ENCODE peak calls at places on chromosome 6, in seven cellular contexts. Z is cardiac muscle cell, I is cardiac fibroblast, O is prostate gland, U is foreskin fibroblast, N is heart right ventricle, E is AG09309. P is an unnamed sample.

GRCh38 chr6:42249279-42249678 is 31.6 kb upstream of the MRPS10 start:
- DNase-seq in Z (no peak), O (no peak), U (no peak), E (no peak), N (no peak), I (peak), P (no peak)

GRCh38 chr6:31725502-31726350 is 2.6 kb downstream of the MPIG6B start:
- DNase-seq in O (no peak), I (peak), E (no peak), N (no peak), U (no peak), Z (no peak), P (no peak)

GRCh38 chr6:24621626-24622360 is 24.2 kb downstream of the KIAA0319 start:
- DNase-seq in Z (no peak), N (no peak), O (no peak), E (no peak), U (no peak), I (no peak), P (no peak)

GRCh38 chr6:107987805-107988204 is 29.8 kb upstream of the SEC63 start:
- DNase-seq in Z (no peak), U (no peak), I (no peak), O (no peak), N (no peak), E (no peak), P (no peak)

GRCh38 chr6:3162067-3162497 is 4.7 kb upstream of the TUBB2A start:
- DNase-seq in Z (no peak), E (no peak), I (peak), N (no peak), U (peak), O (no peak), P (no peak)

GRCh38 chr6:30837870-30838269 is 46.4 kb upstream of the DDR1 start:
- DNase-seq in U (no peak), I (no peak), Z (no peak), E (no peak), N (no peak), O (no peak), P (no peak)

GRCh38 chr6:90780141-90780540 is 193.3 kb upstream of the MAP3K7 start:
- DNase-seq in E (no peak), Z (no peak), N (no peak), I (no peak), U (no peak), O (no peak), P (no peak)

GRCh38 chr6:152981989-152982767 is 663 bp downstream of the FBXO5 start:
- DNase-seq in Z (no peak), E (no peak), O (no peak), I (no peak), N (peak), U (no peak), P (no peak)

GRCh38 chr6:12359051-12359450 is 68.9 kb downstream of the EDN1 start:
- DNase-seq in I (no peak), E (no peak), O (no peak), U (no peak), N (no peak), Z (no peak), P (no peak)

GRCh38 chr6:6436946-6437345 is 116.5 kb upstream of the F13A1 start:
- DNase-seq in O (no peak), I (no peak), Z (no peak), E (no peak), U (no peak), N (no peak), P (no peak)

GRCh38 chr6:35922139-35922554 is 1.2 kb upstream of the SRPK1 start:
- DNase-seq in N (no peak), O (no peak), Z (no peak), U (no peak), E (no peak), I (no peak), P (no peak)

GRCh38 chr6:101226677-101227135 is 166.8 kb upstream of the GRIK2 start:
- DNase-seq in U (peak), N (no peak), I (peak), E (no peak), Z (peak), O (no peak), P (peak)

GRCh38 chr6:142551145-142551811 is 249.5 kb downstream of the ADGRG6 start:
- DNase-seq in O (peak), U (peak), N (no peak), I (peak), E (no peak), Z (no peak), P (no peak)

GRCh38 chr6:22146581-22147468 is 150.0 kb downstream of the PRL start:
- DNase-seq in Z (no peak), I (no peak), E (no peak), O (no peak), N (peak), U (peak), P (no peak)

GRCh38 chr6:17527076-17527475 is 73.0 kb upstream of the FAM8A1 start:
- DNase-seq in U (peak), E (no peak), I (no peak), O (no peak), Z (no peak), N (no peak), P (no peak)

GRCh38 chr6:139378882-139379341 is 4.5 kb upstream of the CITED2 start:
- DNase-seq in N (no peak), Z (no peak), I (peak), E (no peak), U (peak), O (no peak), P (no peak)

GRCh38 chr6:44247338-44248302 is 719 bp downstream of the HSP90AB1 start:
- DNase-seq in Z (peak), N (peak), E (no peak), O (peak), U (peak), I (peak), P (no peak)

GRCh38 chr6:26311012-26311384 is 54.0 kb upstream of the BTN3A2 start:
- DNase-seq in Z (no peak), N (no peak), E (no peak), U (peak), O (no peak), I (peak), P (no peak)

GRCh38 chr6:148422085-148422484 is 79.4 kb downstream of the SASH1 start:
- DNase-seq in U (no peak), E (no peak), I (no peak), O (no peak), Z (no peak), N (no peak), P (no peak)

GRCh38 chr6:21750479-21751018 is 157.0 kb downstream of the SOX4 start:
- DNase-seq in U (no peak), O (no peak), Z (no peak), I (no peak), E (no peak), N (no peak), P (no peak)

GRCh38 chr6:31834704-31835375 is 7.3 kb downstream of the HSPA1B start:
- DNase-seq in E (no peak), U (no peak), I (no peak), Z (peak), N (peak), O (peak), P (no peak)

GRCh38 chr6:159008656-159009288 is 8.8 kb upstream of the RSPH3 start:
- DNase-seq in O (no peak), Z (peak), I (peak), E (no peak), N (no peak), U (peak), P (no peak)

GRCh38 chr6:149925974-149926777 is 3.3 kb upstream of the RAET1G start:
- DNase-seq in I (peak), E (peak), N (peak), U (peak), O (peak), Z (peak), P (no peak)

GRCh38 chr6:31814677-31815024 is 432 bp downstream of the HSPA1L start:
- DNase-seq in I (peak), E (peak), O (peak), N (peak), Z (peak), U (peak), P (peak)

GRCh38 chr6:45200510-45200909 is 127.6 kb upstream of the RUNX2 start:
- DNase-seq in O (no peak), N (no peak), Z (no peak), U (no peak), I (no peak), E (no peak), P (no peak)

GRCh38 chr6:94463306-94463705 is 1043.9 kb upstream of the EPHA7 start:
- DNase-seq in I (no peak), U (no peak), Z (no peak), N (no peak), E (no peak), O (no peak), P (no peak)

GRCh38 chr6:32216292-32216691 is 7.6 kb downstream of the NOTCH4 start:
- DNase-seq in U (no peak), O (no peak), I (no peak), N (no peak), E (no peak), Z (no peak), P (no peak)

GRCh38 chr6:66662196-66662595 is 955.2 kb upstream of the EYS start:
- DNase-seq in Z (peak), I (peak), U (peak), E (no peak), O (no peak), N (no peak), P (no peak)

GRCh38 chr6:138987299-138987642 is 782 bp downstream of the REPS1 start:
- DNase-seq in U (no peak), I (no peak), E (no peak), O (peak), N (peak), Z (no peak), P (no peak)

GRCh38 chr6:139490482-139490881 is 116.0 kb upstream of the CITED2 start:
- DNase-seq in I (peak), U (peak), N (no peak), O (no peak), E (no peak), Z (no peak), P (no peak)

DNA sequence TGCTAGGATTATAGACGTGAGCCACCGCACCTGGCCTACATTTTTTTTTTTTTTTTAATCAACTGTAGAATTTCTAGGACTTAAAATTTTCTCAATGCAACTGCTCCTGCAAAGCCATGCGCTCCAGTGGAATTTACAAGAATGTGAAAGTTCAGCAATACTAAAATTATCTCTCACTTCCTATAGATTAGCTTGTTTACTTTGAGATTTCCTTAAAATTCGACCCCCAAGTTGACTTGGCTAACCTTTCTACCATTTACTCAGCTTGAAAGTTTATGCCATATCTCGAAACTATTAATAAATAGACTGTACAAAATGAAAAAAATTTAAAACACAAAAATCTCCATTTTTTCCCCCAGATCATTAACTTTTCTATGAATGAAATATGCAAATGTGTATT is 64.3 kb downstream of the ZBTB2 start:
- DNase-seq in E (no peak), Z (no peak), O (no peak), I (no peak), U (peak), N (no peak), P (no peak)
- H3K4me3 ChIP-seq in E (no peak), Z (no peak), O (no peak), I (no peak), U (peak), N (no peak), P (no peak)

GRCh38 chr6:81966968-81967367 is 214.5 kb upstream of the TENT5A start:
- DNase-seq in U (no peak), E (no peak), O (no peak), Z (no peak), I (no peak), N (no peak), P (no peak)

GRCh38 chr6:81969011-81969410 is 216.5 kb upstream of the TENT5A start:
- DNase-seq in U (no peak), E (no peak), O (no peak), I (no peak), Z (no peak), N (no peak), P (no peak)

DNA sequence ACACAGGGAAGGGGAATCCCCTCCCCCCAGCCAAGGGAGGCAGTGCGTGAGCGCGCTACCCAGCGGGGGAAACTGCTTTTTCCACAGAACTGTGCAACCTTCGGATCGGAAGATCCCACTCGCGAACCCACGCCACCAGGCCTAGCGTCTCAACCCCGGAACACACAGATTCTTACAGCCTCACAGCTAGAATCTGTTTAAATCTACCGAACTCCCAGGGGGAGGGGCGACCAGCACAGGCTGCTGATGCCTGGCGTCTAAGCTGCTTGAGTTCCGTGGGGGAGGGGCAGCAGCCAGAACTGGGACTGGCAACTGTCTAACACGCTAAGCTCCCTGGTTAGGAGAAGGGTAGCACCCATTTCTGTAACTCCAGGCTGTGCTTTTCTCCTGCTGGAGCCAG is 217.3 kb upstream of the TENT5A start:
- DNase-seq in E (no peak), N (no peak), U (no peak), I (no peak), Z (no peak), O (no peak), P (no peak)
- H3K4me3 ChIP-seq in E (no peak), N (no peak), U (no peak), I (no peak), Z (no peak), O (no peak), P (no peak)

DNA sequence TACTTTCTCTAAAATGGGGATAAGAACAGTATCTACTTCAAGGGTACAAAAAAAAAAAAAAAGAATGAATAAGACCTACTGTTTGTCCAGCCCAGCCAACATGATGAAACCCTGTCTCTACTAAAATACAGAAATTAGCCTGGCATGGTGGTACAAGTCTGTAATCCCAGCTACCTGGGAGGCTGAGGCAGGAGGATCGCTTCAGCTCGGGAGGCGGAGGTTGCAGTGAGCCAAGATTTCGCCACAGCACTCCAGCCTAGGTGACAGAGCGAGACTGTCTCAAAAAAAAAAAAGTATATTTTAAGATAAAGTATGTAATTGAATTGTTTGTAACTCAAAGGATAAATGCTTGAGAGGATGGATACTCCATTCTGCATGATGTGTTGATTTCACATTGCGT is 2.0 kb downstream of the BLTP3A start:
- DNase-seq in U (no peak), O (no peak), N (no peak), I (no peak), E (no peak), Z (no peak), P (no peak)
- H3K4me3 ChIP-seq in U (no peak), O (no peak), N (no peak), I (no peak), E (no peak), Z (no peak), P (no peak)

GRCh38 chr6:69818223-69818930 is 21.6 kb upstream of the LMBRD1 start:
- DNase-seq in U (no peak), N (no peak), O (no peak), E (no peak), I (no peak), Z (no peak), P (no peak)

GRCh38 chr6:69816569-69816968 is 19.8 kb upstream of the LMBRD1 start:
- DNase-seq in I (no peak), U (no peak), Z (peak), N (no peak), E (no peak), O (no peak), P (no peak)

GRCh38 chr6:69817358-69817757 is 20.5 kb upstream of the LMBRD1 start:
- DNase-seq in U (no peak), Z (no peak), E (no peak), O (no peak), N (no peak), I (no peak), P (no peak)

GRCh38 chr6:69813508-69813907 is 16.7 kb upstream of the LMBRD1 start:
- DNase-seq in E (no peak), Z (no peak), I (no peak), N (no peak), O (no peak), U (no peak), P (no peak)

DNA sequence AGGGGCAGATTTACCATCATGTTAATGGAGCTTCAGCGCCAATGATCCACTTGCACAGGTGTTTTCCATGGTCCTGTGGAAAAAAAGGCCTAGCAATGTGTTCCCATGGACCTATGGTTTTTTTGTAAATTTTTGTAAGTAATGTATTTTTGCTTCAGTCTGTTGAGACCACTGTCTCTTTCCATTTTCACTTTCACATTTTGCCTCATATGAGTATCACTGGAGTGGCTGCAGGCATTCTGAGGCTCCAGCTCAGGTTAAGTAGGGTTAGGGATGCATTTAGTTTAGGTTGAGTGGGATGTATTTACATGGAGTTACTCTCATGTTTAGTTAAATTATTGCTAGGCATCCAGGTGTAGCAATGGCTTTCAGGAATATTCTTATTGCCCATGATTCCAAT is 19.2 kb upstream of the LMBRD1 start:
- DNase-seq in O (no peak), E (no peak), N (no peak), Z (no peak), U (no peak), I (no peak), P (no peak)
- H3K4me3 ChIP-seq in O (no peak), E (no peak), N (no peak), Z (no peak), U (no peak), I (no peak), P (no peak)

DNA sequence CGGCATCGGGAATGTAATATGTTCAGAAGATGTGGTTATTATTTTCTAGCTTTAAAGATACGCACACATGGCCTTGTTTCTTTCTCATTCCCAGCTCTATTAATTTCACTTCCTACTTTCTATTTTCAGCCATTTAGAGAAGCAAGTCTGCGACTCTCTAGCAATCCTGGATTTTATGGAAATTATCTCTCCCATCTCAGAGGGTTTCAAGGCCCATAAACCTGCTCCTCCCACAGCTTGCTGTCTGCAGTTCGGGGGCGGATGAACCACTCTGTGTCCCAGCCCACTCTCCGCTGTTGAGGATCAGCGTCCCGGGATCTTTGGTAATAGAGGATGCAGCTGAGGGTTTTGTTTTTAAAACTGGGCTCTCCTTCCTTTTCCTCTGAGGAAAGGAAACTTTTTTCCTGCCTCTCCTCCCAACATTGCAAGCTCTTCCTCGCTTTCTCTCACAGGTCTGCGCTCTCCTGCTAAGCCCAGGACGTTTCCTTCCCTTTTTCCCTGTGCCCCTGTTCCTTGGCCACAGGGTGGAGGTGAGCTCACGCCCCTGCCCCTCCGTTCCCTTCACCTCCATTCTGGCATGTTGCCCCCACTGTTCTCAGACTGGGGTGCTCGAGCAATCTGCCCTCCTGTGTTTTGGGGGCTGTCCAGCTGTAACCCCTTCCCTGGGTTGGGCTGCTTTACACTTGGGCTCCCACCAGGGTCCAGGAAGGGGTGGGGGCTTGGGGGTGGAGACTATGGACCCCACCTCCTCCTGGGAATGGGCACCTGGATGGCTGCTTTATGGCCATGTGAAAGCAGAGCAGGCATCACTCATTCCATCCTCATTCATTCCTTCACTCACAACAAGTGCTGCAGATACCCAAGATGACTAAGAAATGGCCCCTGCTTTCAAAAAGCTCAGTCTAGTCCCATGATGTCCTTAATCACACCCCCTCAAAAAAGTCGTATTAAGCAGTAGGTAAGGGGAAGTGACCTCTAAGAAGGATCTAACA is 54.9 kb downstream of the ZBTB9 start:
- DNase-seq in I (no peak), Z (no peak), O (no peak), E (no peak), N (no peak), U (peak), P (no peak)
- H3K4me3 ChIP-seq in I (no peak), Z (no peak), O (no peak), E (no peak), N (peak), U (peak), P (no peak)

GRCh38 chr6:10557886-10558285 is 36.7 kb downstream of the GCNT2 start:
- DNase-seq in I (no peak), U (no peak), N (no peak), O (no peak), Z (no peak), E (no peak), P (no peak)
- H3K4me3 ChIP-seq in I (no peak), U (no peak), N (no peak), O (peak), Z (no peak), E (no peak), P (no peak)

DNA sequence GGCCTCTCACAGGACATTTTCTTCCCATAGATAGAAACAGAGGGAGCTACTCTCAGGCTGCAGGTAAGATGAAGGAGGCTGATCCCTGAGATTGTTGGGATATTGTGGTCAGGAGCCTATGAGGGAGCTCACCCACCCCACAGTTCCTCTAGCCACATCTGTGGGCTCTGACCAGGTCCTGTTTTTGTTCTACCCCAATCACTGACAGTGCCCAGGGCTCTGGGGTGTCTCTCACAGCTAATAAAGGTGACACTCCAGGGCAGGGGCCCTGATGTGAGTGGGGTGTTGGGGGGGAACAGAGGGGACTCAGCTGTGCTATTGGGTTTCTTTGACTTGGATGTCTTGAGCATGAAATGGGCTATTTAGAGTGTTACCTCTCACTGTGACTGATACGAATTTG is 2.7 kb downstream of the HLA-F start:
- DNase-seq in U (no peak), O (no peak), Z (no peak), I (no peak), E (no peak), N (no peak), P (no peak)
- H3K4me3 ChIP-seq in U (no peak), O (no peak), Z (no peak), I (no peak), E (no peak), N (no peak), P (no peak)

P was measured in BJ.